ENCODE peak calls at places on chromosomes 13 and 19, in four cellular contexts. S, X, Z and G are unnamed samples.

GRCh38 chr19:55082023-55082851 is 6.6 kb downstream of the EPS8L1 start:
- DNase-seq in S (peak; percentile 69), Z (peak; percentile 63), X (peak; percentile 80), G (no peak)

GRCh38 chr13:100075700-100076587 is 12.9 kb upstream of the PCCA start:
- DNase-seq in Z (no peak), S (no peak), X (no peak), G (no peak)

GRCh38 chr13:40665061-40665753 is 1.2 kb downstream of the FOXO1 start:
- DNase-seq in X (peak; percentile 28), Z (peak; percentile 45), S (no peak), G (peak; percentile 20)

GRCh38 chr19:6528544-6529121 is 2.2 kb upstream of the TNFSF9 start:
- DNase-seq in X (no peak), Z (no peak), S (peak; percentile 41), G (no peak)

GRCh38 chr13:73767747-73768315 is 366.4 kb downstream of the KLF12 start:
- DNase-seq in Z (peak; percentile 54), S (peak; percentile 5), X (peak; percentile 54), G (peak; percentile 4)

GRCh38 chr13:70893832-70894231 is 785.6 kb upstream of the KLHL1 start:
- DNase-seq in X (no peak), S (no peak), Z (no peak), G (peak; percentile 47)

GRCh38 chr19:39971380-39971841 is 446 bp downstream of the PSMC4 start:
- DNase-seq in Z (peak; percentile 33), X (no peak), S (no peak), G (no peak)

GRCh38 chr19:45279587-45280192 is 28.6 kb downstream of the MARK4 start:
- DNase-seq in Z (no peak), X (no peak), S (no peak), G (no peak)

GRCh38 chr19:35545855-35546381 is 492 bp downstream of the TMEM147 start:
- DNase-seq in X (peak; percentile 47), S (peak; percentile 35), Z (peak; percentile 82), G (peak; percentile 13)

GRCh38 chr19:14889994-14890393 is 4.1 kb upstream of the OR7A17 start:
- DNase-seq in Z (no peak), X (no peak), S (no peak), G (no peak)

GRCh38 chr19:9308091-9308490 is 1.5 kb downstream of the ZNF699 start:
- DNase-seq in X (no peak), S (no peak), Z (no peak), G (no peak)

GRCh38 chr19:46221152-46221551 is 8.4 kb upstream of the IGFL1 start:
- DNase-seq in Z (no peak), S (no peak), X (no peak), G (no peak)

GRCh38 chr19:5052515-5052914 is 83.6 kb downstream of the KDM4B start:
- DNase-seq in S (no peak), X (peak; percentile 42), Z (no peak), G (no peak)

GRCh38 chr19:38729653-38730469 is 14.4 kb downstream of the CAPN12 start:
- DNase-seq in X (peak; percentile 70), S (peak; percentile 54), Z (peak; percentile 88), G (peak; percentile 52)

GRCh38 chr19:45254044-45254531 is 3.0 kb downstream of the MARK4 start:
- DNase-seq in Z (no peak), X (no peak), S (no peak), G (no peak)

GRCh38 chr19:29708553-29709439 is 6.3 kb downstream of the C19orf12 start:
- DNase-seq in X (no peak), S (no peak), Z (no peak), G (no peak)